ENCODE peak calls at places on chromosome 10, in eight cellular contexts. I is astrocyte, J is AG04450, M is spleen, P is cardiac fibroblast, T is epithelial cell of esophagus, L is bronchial epithelial cell, S is astrocyte of the cerebellum. G is an unnamed sample.

GRCh38 chr10:109922353-109922975 is 847 bp downstream of the XPNPEP1 start:
- DNase-seq in I (no peak), J (no peak), M (no peak), P (peak), T (peak), L (no peak), S (no peak), G (no peak)

GRCh38 chr10:34526186-34526585 is 288.9 kb downstream of the PARD3 start:
- DNase-seq in I (peak), J (no peak), M (no peak), P (peak), T (peak), L (no peak), S (no peak), G (peak)

GRCh38 chr10:60883187-60883586 is 60.8 kb downstream of the RHOBTB1 start:
- DNase-seq in I (peak), J (no peak), M (no peak), P (peak), T (peak), L (peak), S (no peak), G (peak)

GRCh38 chr10:33229252-33229943 is 105.1 kb downstream of the NRP1 start:
- DNase-seq in I (peak), J (no peak), M (no peak), P (peak), T (no peak), L (no peak), S (peak), G (peak)

GRCh38 chr10:112832361-112832878 is 117.6 kb upstream of the TCF7L2 start:
- DNase-seq in I (peak), J (no peak), M (no peak), P (no peak), T (peak), L (peak), S (peak), G (no peak)

GRCh38 chr10:29841724-29842649 is 207.2 kb upstream of the SVIL start:
- DNase-seq in I (peak), J (no peak), M (no peak), P (no peak), T (peak), L (peak), S (no peak), G (no peak)

GRCh38 chr10:21398549-21399345 is 126.7 kb downstream of the SKIDA1 start:
- DNase-seq in I (peak), J (no peak), M (no peak), P (no peak), T (peak), L (peak), S (no peak), G (peak)

GRCh38 chr10:97673736-97674525 is 13.1 kb downstream of the AVPI1 start:
- DNase-seq in I (peak), J (no peak), M (no peak), P (peak), T (peak), L (peak), S (no peak), G (peak)

GRCh38 chr10:73781548-73781878 is 335 bp upstream of the CHCHD1 start:
- DNase-seq in I (no peak), J (no peak), M (no peak), P (no peak), T (no peak), L (no peak), S (no peak), G (no peak)

GRCh38 chr10:124599588-124600050 is 138.0 kb downstream of the LHPP start:
- DNase-seq in I (no peak), J (no peak), M (peak), P (no peak), T (no peak), L (no peak), S (no peak), G (no peak)

GRCh38 chr10:88117227-88117626 is 253.8 kb downstream of the PTEN start:
- DNase-seq in I (peak), J (no peak), M (no peak), P (no peak), T (no peak), L (no peak), S (no peak), G (no peak)

GRCh38 chr10:118712930-118713634 is 41.7 kb downstream of the CACUL1 start:
- DNase-seq in I (no peak), J (no peak), M (no peak), P (no peak), T (no peak), L (no peak), S (no peak), G (no peak)

GRCh38 chr10:6951771-6952170 is 371.7 kb upstream of the PRKCQ start:
- DNase-seq in I (no peak), J (no peak), M (no peak), P (no peak), T (no peak), L (no peak), S (no peak), G (no peak)

GRCh38 chr10:80421369-80422220 is 13.2 kb downstream of the PRXL2A start:
- DNase-seq in I (no peak), J (no peak), M (no peak), P (no peak), T (no peak), L (no peak), S (no peak), G (no peak)
- H3K4me3 ChIP-seq in I (no peak), J (no peak), M (no peak), P (no peak), T (no peak), L (no peak), S (no peak), G (no peak)

GRCh38 chr10:16915308-16915707 is 98.1 kb upstream of the RSU1 start:
- DNase-seq in I (no peak), J (no peak), M (no peak), P (no peak), T (no peak), L (no peak), S (no peak), G (no peak)
- TF ChIP-seq CTCF in I (no peak), J (peak), M (no peak), P (no peak), T (no peak), L (peak), S (no peak), G (no peak)

DNA sequence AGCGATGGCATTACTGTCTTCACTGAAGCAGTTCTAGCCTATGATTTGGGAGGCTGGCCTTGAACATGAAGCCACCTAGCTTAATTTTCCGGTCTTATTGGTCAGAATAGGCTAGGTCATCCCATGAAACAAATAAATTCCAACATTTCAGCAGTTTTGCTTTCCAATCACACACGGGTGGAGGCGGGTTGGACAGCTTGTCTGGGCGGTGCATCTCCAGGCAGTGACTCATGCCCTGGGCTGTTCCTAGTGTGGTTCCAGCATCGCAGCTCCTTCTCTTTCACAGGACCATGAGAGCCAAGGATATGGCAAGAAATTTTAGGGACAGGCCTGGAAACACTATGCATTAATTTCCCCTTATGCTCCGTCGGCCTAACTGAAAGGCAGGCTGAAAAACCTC is 108.7 kb upstream of the KCNMA1 start:
- DNase-seq in I (peak), J (no peak), M (no peak), P (peak), T (peak), L (peak), S (no peak), G (peak)
- H3K4me3 ChIP-seq in I (no peak), J (no peak), M (no peak), P (peak), T (no peak), L (no peak), S (no peak), G (no peak)

GRCh38 chr10:100562008-100562672 is 26.4 kb downstream of the HIF1AN start:
- DNase-seq in I (peak), J (no peak), M (peak), P (peak), T (peak), L (peak), S (no peak), G (peak)

GRCh38 chr10:100561005-100561404 is 25.3 kb downstream of the HIF1AN start:
- DNase-seq in I (no peak), J (no peak), M (no peak), P (no peak), T (no peak), L (no peak), S (no peak), G (no peak)

GRCh38 chr10:100565206-100565985 is 29.7 kb downstream of the HIF1AN start:
- DNase-seq in I (no peak), J (no peak), M (no peak), P (no peak), T (no peak), L (no peak), S (no peak), G (no peak)

GRCh38 chr10:100560248-100560647 is 24.5 kb downstream of the HIF1AN start:
- DNase-seq in I (no peak), J (no peak), M (no peak), P (no peak), T (no peak), L (no peak), S (no peak), G (no peak)

GRCh38 chr10:100562806-100563293 is 27.1 kb downstream of the HIF1AN start:
- DNase-seq in I (peak), J (no peak), M (no peak), P (peak), T (peak), L (peak), S (no peak), G (peak)
- TF ChIP-seq CTCF in I (peak), J (peak), M (no peak), P (peak), T (peak), L (peak), S (peak), G (peak)

GRCh38 chr10:93077860-93078337 is 4.2 kb downstream of the CYP26A1 start:
- DNase-seq in I (no peak), J (no peak), M (no peak), P (no peak), T (no peak), L (no peak), S (no peak), G (peak)

GRCh38 chr10:93074597-93075368 is 1.1 kb downstream of the CYP26A1 start:
- DNase-seq in I (no peak), J (no peak), M (no peak), P (no peak), T (no peak), L (no peak), S (no peak), G (no peak)

GRCh38 chr10:93075369-93076221 is 1.9 kb downstream of the CYP26A1 start:
- DNase-seq in I (no peak), J (no peak), M (no peak), P (no peak), T (no peak), L (no peak), S (no peak), G (no peak)

GRCh38 chr10:93074137-93074596 is 474 bp downstream of the CYP26A1 start:
- DNase-seq in I (no peak), J (no peak), M (no peak), P (no peak), T (no peak), L (no peak), S (no peak), G (no peak)

GRCh38 chr10:93076871-93077270 is 3.2 kb downstream of the CYP26A1 start:
- DNase-seq in I (no peak), J (no peak), M (no peak), P (no peak), T (no peak), L (no peak), S (no peak), G (no peak)
- H3K4me3 ChIP-seq in I (no peak), J (no peak), M (no peak), P (no peak), T (no peak), L (no peak), S (no peak), G (no peak)

DNA sequence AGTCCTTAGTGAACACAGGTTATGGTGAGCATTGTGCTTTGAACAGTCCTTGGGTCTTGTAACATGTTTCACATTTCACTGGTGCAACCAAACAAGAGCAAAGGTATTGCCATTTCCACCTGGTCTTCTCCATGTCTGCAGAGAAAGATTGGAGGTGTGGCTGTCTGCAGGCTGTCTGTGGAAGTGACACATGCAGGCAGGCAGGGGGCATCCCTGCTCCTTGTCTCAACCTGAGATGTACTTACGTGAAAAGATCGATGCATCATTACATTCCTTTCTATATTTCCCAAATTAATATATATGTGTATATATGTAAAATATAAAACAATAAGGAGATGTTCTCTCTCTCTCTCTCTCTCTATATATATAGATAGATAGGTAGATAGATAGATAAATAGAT is 54.3 kb downstream of the LRRC18 start:
- DNase-seq in I (no peak), J (no peak), M (no peak), P (peak), T (peak), L (peak), S (peak), G (peak)
- TF ChIP-seq CTCF in I (no peak), J (no peak), M (no peak), P (peak), T (peak), L (peak), S (peak), G (no peak)

GRCh38 chr10:50993817-50994251 is 80.5 kb upstream of the PRKG1 start:
- DNase-seq in I (peak), J (peak), M (no peak), P (peak), T (peak), L (peak), S (no peak), G (peak)
- H3K4me3 ChIP-seq in I (peak), J (peak), M (peak), P (peak), T (no peak), L (no peak), S (no peak), G (peak)

G was measured in fibroblast of the aortic adventitia.